ENCODE peak calls at places on chromosomes 5 and 9, in five cellular contexts. V, J, H, L and A are unnamed samples.

GRCh38 chr5:138461343-138462125 is 3.7 kb upstream of the EGR1 start:
- DNase-seq in V (peak), J (no peak), H (peak), L (peak), A (no peak)

GRCh38 chr9:129333961-129334743 is 156.1 kb upstream of the IER5L start:
- DNase-seq in V (peak), J (peak), H (peak), L (peak), A (no peak)

GRCh38 chr5:112978836-112979235 is 2.2 kb downstream of the DCP2 start:
- DNase-seq in V (no peak), J (no peak), H (no peak), L (no peak), A (no peak)

GRCh38 chr5:83363876-83364275 is 107.7 kb upstream of the VCAN start:
- DNase-seq in V (no peak), J (no peak), H (no peak), L (no peak), A (no peak)

GRCh38 chr5:174511711-174512253 is 212.6 kb upstream of the MSX2 start:
- DNase-seq in V (no peak), J (no peak), H (peak), L (peak), A (no peak)

GRCh38 chr9:120603010-120603409 is 23.0 kb upstream of the CDK5RAP2 start:
- DNase-seq in V (no peak), J (no peak), H (no peak), L (no peak), A (no peak)

GRCh38 chr5:9782806-9783560 is 152.8 kb upstream of the TAS2R1 start:
- DNase-seq in V (no peak), J (no peak), H (peak), L (peak), A (peak)

GRCh38 chr9:98550206-98550820 is 158.4 kb downstream of the GABBR2 start:
- DNase-seq in V (no peak), J (no peak), H (peak), L (no peak), A (no peak)

GRCh38 chr9:97293207-97293721 is 14.2 kb upstream of the CCDC180 start:
- DNase-seq in V (no peak), J (no peak), H (peak), L (peak), A (no peak)

GRCh38 chr9:134379774-134380431 is 53.6 kb downstream of the RXRA start:
- DNase-seq in V (peak), J (peak), H (peak), L (no peak), A (no peak)

GRCh38 chr9:19231126-19232035 is 888 bp downstream of the DENND4C start:
- DNase-seq in V (peak), J (peak), H (no peak), L (peak), A (no peak)

GRCh38 chr5:41842777-41843176 is 27.4 kb downstream of the OXCT1 start:
- DNase-seq in V (no peak), J (no peak), H (no peak), L (no peak), A (no peak)

GRCh38 chr5:759781-760362 is 24.7 kb downstream of the ZDHHC11B start:
- DNase-seq in V (no peak), J (no peak), H (no peak), L (no peak), A (peak)

GRCh38 chr5:134510970-134511795 is 14.3 kb upstream of the JADE2 start:
- DNase-seq in V (peak), J (peak), H (peak), L (peak), A (no peak)

GRCh38 chr5:122154910-122155309 is 25.6 kb downstream of the ZNF474 start:
- DNase-seq in V (no peak), J (no peak), H (peak), L (peak), A (no peak)

GRCh38 chr5:62550103-62550502 is 28.5 kb upstream of the LRRC70 start:
- DNase-seq in V (no peak), J (no peak), H (no peak), L (no peak), A (no peak)

GRCh38 chr9:107172160-107172978 is 110.7 kb upstream of the RAD23B start:
- DNase-seq in V (peak), J (peak), H (peak), L (peak), A (no peak)

GRCh38 chr9:110835859-110836271 is 167.3 kb downstream of the MUSK start:
- DNase-seq in V (no peak), J (no peak), H (peak), L (peak), A (no peak)

GRCh38 chr9:137298983-137299521 is 3.0 kb downstream of the NRARP start:
- DNase-seq in V (no peak), J (no peak), H (no peak), L (no peak), A (no peak)

GRCh38 chr9:14348241-14349140 is 34.5 kb upstream of the NFIB start:
- DNase-seq in V (no peak), J (no peak), H (no peak), L (peak), A (no peak)

GRCh38 chr9:78280982-78281668 is 15.8 kb upstream of the PSAT1 start:
- DNase-seq in V (no peak), J (no peak), H (peak), L (peak), A (no peak)

GRCh38 chr5:179113945-179114641 is 53.9 kb downstream of the ZNF354C start:
- DNase-seq in V (no peak), J (no peak), H (no peak), L (no peak), A (no peak)

GRCh38 chr9:135949666-135950134 is 11.5 kb downstream of the UBAC1 start:
- DNase-seq in V (no peak), J (no peak), H (no peak), L (no peak), A (no peak)

GRCh38 chr5:74094096-74094778 is 468.2 kb downstream of the ARHGEF28 start:
- DNase-seq in V (no peak), J (no peak), H (peak), L (no peak), A (no peak)

GRCh38 chr5:148406406-148406805 is 22.6 kb downstream of the FBXO38 start:
- DNase-seq in V (no peak), J (no peak), H (no peak), L (no peak), A (no peak)

GRCh38 chr9:136537896-136538598 is 7.8 kb downstream of the NOTCH1 start:
- DNase-seq in V (no peak), J (no peak), H (peak), L (peak), A (no peak)

GRCh38 chr5:132090107-132090506 is 16.5 kb downstream of the CSF2 start:
- DNase-seq in V (peak), J (peak), H (peak), L (peak), A (no peak)

GRCh38 chr9:35845824-35846771 is 17.1 kb downstream of the TMEM8B start:
- DNase-seq in V (no peak), J (no peak), H (no peak), L (no peak), A (no peak)

GRCh38 chr9:93304574-93305496 is 120.9 kb downstream of the WNK2 start:
- DNase-seq in V (peak), J (peak), H (peak), L (peak), A (no peak)

GRCh38 chr5:172412724-172413260 is 41.5 kb downstream of the SH3PXD2B start:
- DNase-seq in V (no peak), J (no peak), H (peak), L (peak), A (no peak)

GRCh38 chr5:148395031-148395430 is 11.3 kb downstream of the FBXO38 start:
- DNase-seq in V (no peak), J (no peak), H (no peak), L (no peak), A (no peak)

GRCh38 chr9:109857337-109857736 is 77.3 kb downstream of the PALM2AKAP2 start:
- DNase-seq in V (no peak), J (no peak), H (no peak), L (peak), A (no peak)

GRCh38 chr9:134329886-134330285 is 3.6 kb downstream of the RXRA start:
- DNase-seq in V (no peak), J (no peak), H (no peak), L (peak), A (no peak)

GRCh38 chr9:135128035-135128670 is 40.7 kb downstream of the OLFM1 start:
- DNase-seq in V (no peak), J (no peak), H (no peak), L (no peak), A (no peak)

GRCh38 chr5:60026174-60026573 is 132.6 kb upstream of the PDE4D start:
- DNase-seq in V (peak), J (no peak), H (peak), L (peak), A (no peak)

GRCh38 chr9:126386814-126387213 is 60.2 kb downstream of the MVB12B start:
- DNase-seq in V (no peak), J (no peak), H (no peak), L (no peak), A (no peak)

GRCh38 chr9:105355810-105356209 is 92.0 kb upstream of the FSD1L start:
- DNase-seq in V (peak), J (no peak), H (peak), L (peak), A (no peak)

DNA sequence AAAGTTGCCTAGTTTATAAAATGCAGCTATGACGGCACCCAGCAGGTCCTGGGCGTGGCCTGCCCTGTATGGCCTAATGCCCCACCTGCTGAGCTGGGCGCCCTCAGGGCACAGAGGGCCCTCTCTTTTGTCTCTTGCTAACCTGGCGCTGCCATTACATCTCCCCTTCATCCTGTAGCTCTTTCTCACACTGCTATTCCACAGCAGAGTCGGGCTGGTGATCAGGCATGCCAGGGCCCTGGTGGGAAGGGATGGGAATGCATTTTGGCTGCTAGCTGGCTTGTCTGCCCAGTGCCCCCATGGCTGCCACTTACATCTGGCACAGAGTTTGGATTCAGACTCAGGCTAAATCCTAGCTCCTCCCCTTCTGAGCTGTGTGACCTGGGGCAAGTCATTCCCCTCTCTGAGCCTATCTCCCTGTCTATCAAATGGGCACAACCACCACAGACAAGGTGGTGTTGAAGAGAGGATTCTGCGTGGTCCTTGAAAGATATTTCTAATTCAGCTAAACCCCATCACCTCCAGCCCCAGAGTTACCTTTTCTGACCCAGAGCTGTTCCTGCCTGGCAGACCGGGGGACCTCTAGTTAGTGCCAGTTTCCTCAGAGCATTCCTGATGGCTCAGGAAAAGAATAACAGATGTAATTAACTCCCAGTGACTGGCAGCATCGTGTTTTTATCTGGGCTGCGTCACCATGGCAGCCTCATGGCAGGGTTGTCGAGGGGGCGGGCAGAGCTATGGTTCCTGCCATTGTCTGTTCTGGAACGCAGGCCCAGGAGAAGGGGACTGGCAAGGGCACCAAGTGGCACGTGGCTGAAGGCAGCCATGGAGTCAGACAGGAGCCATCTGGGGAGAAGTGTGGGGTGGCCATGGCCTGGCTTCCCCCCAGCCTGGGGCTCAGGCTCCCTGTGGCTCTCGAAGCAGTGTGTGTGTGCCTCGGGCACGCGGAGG is 6.3 kb downstream of the PRR7 start:
- DNase-seq in V (no peak), J (no peak), H (no peak), L (no peak), A (no peak)
- TF ChIP-seq CTCF in V (no peak), J (no peak), H (no peak), L (no peak), A (no peak)

DNA sequence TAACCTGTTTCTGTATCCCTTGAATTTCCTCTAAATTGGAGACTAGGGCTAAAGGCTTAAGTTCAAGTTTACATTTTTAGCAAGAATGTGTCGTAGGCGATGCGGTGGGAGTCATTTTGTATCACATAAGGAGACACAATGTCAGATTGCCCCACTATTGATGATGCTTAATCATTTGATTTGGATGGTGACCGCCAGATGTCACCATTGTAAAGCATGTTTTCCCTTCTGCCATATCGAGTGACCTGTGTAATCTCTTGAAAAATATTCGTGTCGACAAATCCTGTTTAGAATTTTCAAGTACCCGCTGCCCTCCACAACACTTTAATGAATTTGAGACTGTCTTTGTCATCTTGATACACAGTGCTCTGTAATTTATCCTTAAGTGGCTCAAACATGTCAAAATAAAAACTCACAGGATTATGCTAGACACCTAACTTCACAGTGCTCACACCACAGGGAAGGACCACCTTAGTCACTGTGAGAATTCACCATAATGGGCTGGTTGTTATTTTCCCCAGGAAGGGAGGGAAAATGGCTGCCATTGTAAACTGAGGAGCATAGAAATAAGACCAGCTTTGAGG is 34.5 kb upstream of the SLC46A2 start:
- DNase-seq in V (peak), J (peak), H (peak), L (peak), A (no peak)
- TF ChIP-seq CTCF in V (peak), J (no peak), H (peak), L (peak), A (peak)

DNA sequence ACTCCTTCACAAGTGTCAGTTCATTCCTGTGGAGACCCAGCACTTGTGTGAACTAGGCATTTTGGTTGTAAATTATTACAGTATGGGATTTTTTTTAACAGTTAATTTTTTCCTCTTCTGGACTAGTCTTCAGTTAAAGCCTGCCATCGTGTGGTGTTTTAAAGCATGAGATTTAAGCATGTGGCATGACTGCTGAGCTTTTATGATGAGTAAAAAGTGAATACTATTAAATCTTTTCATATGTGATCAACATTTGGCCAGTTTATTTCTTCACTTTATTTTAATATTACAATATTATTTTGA is 25.0 kb downstream of the LMNB1 start:
- DNase-seq in V (peak), J (no peak), H (peak), L (peak), A (no peak)
- TF ChIP-seq CTCF in V (peak), J (no peak), H (peak), L (peak), A (peak)

GRCh38 chr9:81080185-81080584 is 609.2 kb downstream of the TLE1 start:
- DNase-seq in V (no peak), J (no peak), H (no peak), L (no peak), A (no peak)
- TF ChIP-seq CTCF in V (no peak), J (no peak), H (no peak), L (no peak), A (no peak)

GRCh38 chr5:143650296-143650695 is 161.7 kb upstream of the HMHB1 start:
- DNase-seq in V (no peak), J (no peak), H (peak), L (no peak), A (no peak)

GRCh38 chr5:143645356-143645755 is 166.6 kb upstream of the HMHB1 start:
- DNase-seq in V (no peak), J (no peak), H (no peak), L (no peak), A (no peak)

GRCh38 chr5:143646961-143647360 is 165.0 kb upstream of the HMHB1 start:
- DNase-seq in V (no peak), J (no peak), H (no peak), L (no peak), A (no peak)

GRCh38 chr5:143649869-143650268 is 162.1 kb upstream of the HMHB1 start:
- DNase-seq in V (no peak), J (no peak), H (no peak), L (peak), A (no peak)

GRCh38 chr5:143648696-143649095 is 163.3 kb upstream of the HMHB1 start:
- DNase-seq in V (peak), J (no peak), H (no peak), L (no peak), A (no peak)
- TF ChIP-seq CTCF in V (no peak), J (no peak), H (peak), L (no peak), A (no peak)

DNA sequence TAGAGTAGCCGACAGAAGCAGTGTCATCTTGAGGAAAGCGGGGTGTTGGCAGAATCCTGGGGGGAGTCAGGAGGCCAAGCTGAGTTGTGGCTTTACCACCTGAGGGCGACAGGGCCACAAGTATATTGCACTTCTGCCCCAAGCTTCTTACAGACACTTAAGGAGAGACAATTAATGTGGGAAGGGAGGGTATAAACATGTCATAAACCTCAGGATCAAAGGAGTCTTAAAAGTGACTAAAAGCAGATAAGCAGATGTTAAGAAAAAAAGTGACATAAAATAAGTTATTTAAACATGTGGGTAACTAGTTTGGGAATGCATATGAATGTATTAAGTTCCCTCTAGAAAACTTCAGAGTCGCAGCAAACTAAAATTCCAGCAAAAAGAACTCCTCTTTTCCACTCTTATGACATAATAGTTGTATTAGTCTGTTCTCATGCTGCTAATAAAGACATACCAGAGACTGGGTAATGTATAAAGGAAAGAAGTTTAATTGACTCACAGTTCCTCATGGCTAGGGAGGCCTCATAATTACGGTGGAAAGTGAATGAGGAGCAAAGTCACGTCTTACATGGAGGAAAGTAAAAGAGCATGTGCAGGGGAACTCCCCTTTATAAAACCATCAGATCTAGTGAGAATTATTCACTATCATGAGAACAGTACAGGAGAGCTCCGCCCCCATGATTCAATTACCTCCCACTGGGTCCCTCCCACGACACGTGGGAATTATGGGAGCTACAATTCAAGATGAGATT is 63.8 kb downstream of the ERAP1 start:
- DNase-seq in V (no peak), J (no peak), H (no peak), L (no peak), A (no peak)
- TF ChIP-seq CTCF in V (no peak), J (no peak), H (no peak), L (no peak), A (no peak)

DNA sequence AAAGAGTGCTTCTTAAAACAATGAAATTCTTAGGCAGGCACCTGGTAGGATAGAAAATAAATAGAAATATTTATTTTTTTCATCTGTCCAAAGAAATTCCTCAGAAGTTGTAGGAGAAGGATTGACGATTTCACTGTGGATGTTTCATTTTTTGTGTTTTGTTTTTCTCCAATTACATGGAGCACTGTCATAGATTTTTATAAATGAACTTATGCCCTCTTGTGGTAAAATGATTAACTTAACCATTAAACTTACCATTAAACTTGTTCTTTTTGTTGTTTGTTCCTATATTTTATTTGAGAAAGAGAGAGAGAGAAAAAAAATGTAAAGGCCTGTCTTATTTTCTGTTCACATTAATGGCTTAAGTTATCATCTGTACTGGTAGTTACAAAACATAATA is 339.2 kb downstream of the PRR16 start:
- DNase-seq in V (no peak), J (no peak), H (peak), L (peak), A (no peak)
- TF ChIP-seq CTCF in V (peak), J (no peak), H (peak), L (no peak), A (peak)

DNA sequence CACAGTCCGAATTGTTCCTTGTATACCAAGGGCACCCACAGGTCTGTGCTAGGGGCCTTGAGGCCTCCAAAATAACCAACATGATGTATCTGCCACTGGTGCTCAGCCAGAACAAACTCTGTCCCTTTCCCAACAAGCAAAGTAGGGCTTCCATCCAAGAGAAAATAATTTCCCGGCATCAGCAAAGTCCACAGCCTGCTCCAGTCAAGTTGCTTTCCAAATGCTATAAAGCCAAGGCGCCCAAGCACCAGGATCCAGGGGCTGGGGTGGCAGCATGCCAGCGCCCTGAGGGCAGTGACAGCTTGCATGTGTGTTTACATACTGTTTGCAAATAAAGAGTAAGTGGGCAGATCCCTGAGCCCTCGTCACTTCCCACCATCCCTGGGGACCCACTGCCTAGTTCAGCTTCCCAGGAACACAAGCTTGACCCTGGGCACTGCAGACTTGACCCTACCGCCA is 155.9 kb downstream of the ERCC6L2 start:
- DNase-seq in V (peak), J (peak), H (no peak), L (peak), A (no peak)
- TF ChIP-seq CTCF in V (no peak), J (no peak), H (no peak), L (no peak), A (no peak)